ENCODE peak calls at places on chromosomes 3 and 15, in four cellular contexts. B is cardiac muscle cell; D is CD8-positive, alpha-beta T cell; G is kidney epithelial cell. P is an unnamed sample. For H3K27me3 and H3K36me3, the result is how much of the 10 kb centered on the place peaks cover.

GRCh38 chr3:178152010-178152409 is 384.2 kb upstream of the KCNMB2 start:
- DNase-seq in B (no peak), D (no peak), G (no peak), P (no peak)

GRCh38 chr3:39156421-39156820 is 3.0 kb upstream of the CSRNP1 start:
- DNase-seq in B (no peak), D (no peak), G (no peak), P (no peak)

GRCh38 chr15:70334286-70334685 is 236.6 kb upstream of the TLE3 start:
- DNase-seq in B (no peak), D (no peak), G (no peak), P (no peak)

GRCh38 chr3:43316783-43317460 is 30.6 kb downstream of the SNRK start:
- DNase-seq in B (no peak), D (no peak), G (peak), P (no peak)

GRCh38 chr15:48395532-48396011 is 64.3 kb downstream of the DUT start:
- DNase-seq in B (no peak), D (no peak), G (no peak), P (no peak)

GRCh38 chr3:159914421-159914820 is 74.2 kb upstream of the IL12A start:
- DNase-seq in B (no peak), D (no peak), G (no peak), P (no peak)

GRCh38 chr3:53227993-53228885 is 27.6 kb downstream of the TKT start:
- DNase-seq in B (no peak), D (no peak), G (no peak), P (no peak)

GRCh38 chr15:85706779-85707518 is 87.8 kb downstream of the KLHL25 start:
- DNase-seq in B (no peak), D (no peak), G (no peak), P (peak)

GRCh38 chr3:190081387-190081786 is 39.3 kb downstream of the P3H2 start:
- DNase-seq in B (peak), D (no peak), G (no peak), P (no peak)

GRCh38 chr3:155753038-155753647 is 8.3 kb upstream of the PLCH1 start:
- DNase-seq in B (peak), D (no peak), G (no peak), P (no peak)

GRCh38 chr15:98547255-98547654 is 101.1 kb upstream of the IGF1R start:
- DNase-seq in B (no peak), D (no peak), G (no peak), P (no peak)

GRCh38 chr3:37902674-37903073 is 41.0 kb downstream of the CTDSPL start:
- DNase-seq in B (no peak), D (no peak), G (no peak), P (no peak)

GRCh38 chr15:28889346-28889745 is 3.6 kb downstream of the APBA2 start:
- DNase-seq in B (no peak), D (no peak), G (no peak), P (no peak)

GRCh38 chr3:48400824-48401433 is 28.9 kb downstream of the FBXW12 start:
- DNase-seq in B (peak), D (peak), G (peak), P (peak)

GRCh38 chr3:100354850-100355249 is 20.3 kb downstream of the NIT2 start:
- DNase-seq in B (no peak), D (no peak), G (no peak), P (no peak)

DNA sequence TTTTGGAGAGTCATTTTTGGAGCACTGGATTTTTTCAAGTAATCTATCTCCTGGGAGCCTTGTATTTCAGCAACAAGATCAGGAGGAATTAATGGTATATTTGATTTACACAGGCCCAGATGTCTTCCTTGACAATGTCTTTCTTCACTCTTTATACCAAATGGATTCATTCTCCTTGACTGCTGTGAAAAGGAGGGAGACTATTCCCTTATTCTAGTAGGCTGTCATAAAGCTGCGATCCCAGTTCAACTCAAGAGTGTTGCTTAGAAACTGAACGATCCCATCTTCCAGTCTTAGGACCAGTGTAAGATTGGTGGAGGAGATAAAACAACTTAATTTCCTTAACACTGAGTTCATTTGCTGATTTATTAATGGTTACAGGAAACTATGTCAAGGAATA is 119.4 kb upstream of the ROBO1 start:
- DNase-seq in B (no peak), D (no peak), G (no peak), P (no peak)
- H3K27me3 ChIP-seq in B (under half), D (under half), G (under half), P (under half)

GRCh38 chr3:185653949-185654757 is 68.1 kb downstream of the SENP2 start:
- DNase-seq in B (no peak), D (no peak), G (no peak), P (no peak)
- H3K36me3 ChIP-seq in B (half or more), D (under half), G (under half), P (under half)

DNA sequence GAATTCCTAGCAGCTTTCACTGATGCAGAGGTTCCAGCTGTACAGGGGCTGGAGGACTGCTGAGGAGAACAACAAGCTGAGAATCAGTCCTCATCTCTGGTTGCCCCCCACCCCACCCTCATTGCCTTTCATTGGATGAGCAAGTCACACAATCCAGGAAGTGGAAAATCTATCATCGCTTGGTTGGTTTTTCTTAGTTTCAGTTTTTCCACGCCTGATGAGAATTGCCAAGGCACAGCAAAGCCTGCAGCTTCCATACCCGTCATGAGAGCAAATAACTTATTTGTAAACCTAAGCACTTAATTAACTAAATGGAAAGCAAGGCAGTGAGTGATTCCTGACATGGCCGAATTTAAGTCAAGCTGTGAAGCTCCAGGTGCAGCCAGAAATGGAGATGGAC is 21.4 kb upstream of the LIPC start:
- DNase-seq in B (no peak), D (peak), G (no peak), P (peak)
- H3K27me3 ChIP-seq in B (under half), D (under half), G (under half), P (under half)

GRCh38 chr3:66393486-66394260 is 107.1 kb downstream of the LRIG1 start:
- DNase-seq in B (no peak), D (peak), G (no peak), P (no peak)
- H3K36me3 ChIP-seq in B (under half), D (under half), G (under half), P (under half)

GRCh38 chr3:127820221-127820870 is 2.0 kb downstream of the MGLL start:
- DNase-seq in B (no peak), D (no peak), G (peak), P (peak)

GRCh38 chr3:127820871-127821853 is 1.2 kb downstream of the MGLL start:
- DNase-seq in B (no peak), D (no peak), G (no peak), P (no peak)

GRCh38 chr3:127819086-127819485 is 3.2 kb downstream of the MGLL start:
- DNase-seq in B (no peak), D (no peak), G (no peak), P (no peak)

GRCh38 chr3:127817331-127817821 is 4.9 kb downstream of the MGLL start:
- DNase-seq in B (no peak), D (no peak), G (peak), P (no peak)

GRCh38 chr3:127819656-127820055 is 2.7 kb downstream of the MGLL start:
- DNase-seq in B (no peak), D (no peak), G (no peak), P (no peak)
- H3K27me3 ChIP-seq in B (under half), D (under half), G (under half), P (under half)

P was measured in thyroid gland.